ENCODE peak calls at places on chromosomes 16 and 17, in six cellular contexts. M, F, Z, L, I and S are unnamed samples.
A peak's percentile ranks its signal among the peaks of the same experiment; 100 is the strongest.

GRCh38 chr16:66508261-66508913 is 41.5 kb downstream of the TK2 start:
- DNase-seq in L (no peak), Z (peak; percentile 11), M (peak; percentile 72), I (no peak), F (no peak), S (peak; percentile 80)

GRCh38 chr17:67121317-67121887 is 77.0 kb downstream of the CACNG1 start:
- DNase-seq in F (no peak), Z (no peak), I (peak; percentile 13), M (no peak), L (no peak), S (no peak)

GRCh38 chr17:42365136-42365535 is 23.1 kb downstream of the STAT3 start:
- DNase-seq in I (no peak), F (peak; percentile 96), Z (no peak), L (no peak), M (peak; percentile 78), S (no peak)

GRCh38 chr16:77499373-77500285 is 64.8 kb upstream of the ADAMTS18 start:
- DNase-seq in L (no peak), I (peak; percentile 29), Z (peak; percentile 14), F (peak; percentile 60), M (peak; percentile 71), S (peak; percentile 48)

GRCh38 chr16:84800118-84800517 is 19.7 kb upstream of the CRISPLD2 start:
- DNase-seq in I (no peak), F (no peak), L (no peak), M (no peak), Z (no peak), S (no peak)

GRCh38 chr17:59121901-59122480 is 15.3 kb upstream of the TRIM37 start:
- DNase-seq in L (no peak), Z (no peak), I (no peak), M (no peak), F (no peak), S (peak; percentile 71)

GRCh38 chr17:28963212-28963611 is 11.9 kb upstream of the PHF12 start:
- DNase-seq in I (no peak), F (no peak), M (peak; percentile 27), L (peak; percentile 11), Z (no peak), S (no peak)

GRCh38 chr17:64004903-64005733 is 7.0 kb downstream of the PRR29 start:
- DNase-seq in M (no peak), L (no peak), Z (no peak), I (no peak), F (no peak), S (no peak)

GRCh38 chr17:41906465-41907184 is 12.1 kb downstream of the ACLY start:
- DNase-seq in F (no peak), Z (no peak), I (no peak), M (peak; percentile 45), L (no peak), S (no peak)

GRCh38 chr16:20916289-20916688 is 15.7 kb downstream of the LYRM1 start:
- DNase-seq in M (no peak), F (no peak), Z (no peak), L (no peak), I (no peak), S (no peak)

GRCh38 chr16:67470314-67470713 is 10.6 kb downstream of the ATP6V0D1 start:
- DNase-seq in I (peak; percentile 89), Z (peak; percentile 99), F (no peak), M (no peak), L (peak; percentile 89), S (no peak)

GRCh38 chr17:49121696-49122292 is 10.8 kb upstream of the B4GALNT2 start:
- DNase-seq in Z (no peak), F (no peak), M (no peak), L (no peak), I (no peak), S (no peak)

GRCh38 chr16:4870138-4870671 is 22.9 kb downstream of the UBN1 start:
- DNase-seq in L (peak; percentile 87), Z (peak; percentile 56), M (no peak), F (no peak), I (no peak), S (no peak)

GRCh38 chr17:49715717-49716279 is 8.0 kb upstream of the SLC35B1 start:
- DNase-seq in I (no peak), M (no peak), F (no peak), L (no peak), Z (no peak), S (no peak)

GRCh38 chr17:39800540-39800939 is 62.8 kb downstream of the GRB7 start:
- DNase-seq in F (no peak), L (no peak), M (no peak), Z (no peak), I (no peak), S (no peak)

GRCh38 chr16:72493681-72494415 is 321.9 kb upstream of the PMFBP1 start:
- DNase-seq in F (peak; percentile 48), Z (no peak), I (no peak), L (no peak), M (peak; percentile 42), S (no peak)

GRCh38 chr17:43917348-43918025 is 10.2 kb upstream of the MPP2 start:
- DNase-seq in I (peak; percentile 34), F (peak; percentile 52), L (peak; percentile 76), Z (no peak), M (peak; percentile 42), S (no peak)

GRCh38 chr17:58112970-58113631 is 29.9 kb downstream of the DYNLL2 start:
- DNase-seq in L (peak; percentile 75), M (peak; percentile 75), F (peak; percentile 74), I (peak; percentile 77), Z (peak; percentile 62), S (peak; percentile 5)

GRCh38 chr16:70375636-70376611 is 29.2 kb downstream of the DDX19A start:
- DNase-seq in F (no peak), I (no peak), M (no peak), Z (peak; percentile 45), L (no peak), S (no peak)

GRCh38 chr16:27462846-27463682 is 61.1 kb downstream of the IL21R start:
- DNase-seq in M (no peak), I (no peak), F (no peak), Z (no peak), L (no peak), S (no peak)
- H3K4me3 ChIP-seq in M (no peak overlapping the region), I (no peak overlapping the region), F (no peak overlapping the region), Z (no peak overlapping the region), L (no peak overlapping the region), S (no peak overlapping the region)

GRCh38 chr16:53542283-53542682 is 39.3 kb upstream of the AKTIP start:
- DNase-seq in F (no peak), L (no peak), M (no peak), Z (no peak), I (no peak), S (no peak)
- TF ChIP-seq CTCF in F (no peak), L (no peak), M (no peak), Z (no peak), I (no peak), S (no peak)

DNA sequence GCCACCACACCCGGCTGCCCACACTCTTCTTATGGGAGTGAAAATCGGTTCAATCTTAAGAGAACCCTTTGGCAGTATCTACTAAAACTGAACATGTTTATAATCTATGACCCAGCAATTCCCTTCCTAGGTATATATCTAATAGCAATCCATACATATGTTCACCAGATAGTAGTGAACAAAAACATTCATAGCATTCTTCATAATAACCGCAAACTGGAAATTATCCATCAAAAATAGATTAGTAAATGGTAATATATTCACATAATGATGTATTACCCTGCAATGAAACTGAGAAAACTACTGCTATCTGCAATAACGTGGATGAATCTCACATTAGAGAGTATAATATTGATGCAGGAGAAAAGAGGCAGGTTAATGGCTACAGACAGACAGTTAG is 23.1 kb downstream of the COPRS start:
- DNase-seq in L (no peak), M (no peak), F (no peak), I (no peak), Z (no peak), S (no peak)
- H3K4me3 ChIP-seq in L (no peak overlapping the region), M (no peak overlapping the region), F (no peak overlapping the region), I (no peak overlapping the region), Z (no peak overlapping the region), S (no peak overlapping the region)

GRCh38 chr16:86403541-86404163 is 106.7 kb upstream of the FOXF1 start:
- DNase-seq in L (no peak), I (no peak), Z (no peak), M (peak; percentile 29), F (no peak), S (no peak)
- TF ChIP-seq CTCF in L (no peak), I (no peak), Z (no peak), M (no peak), F (peak; percentile 13), S (no peak)

GRCh38 chr16:68643847-68644246 is 1.3 kb upstream of the CDH3 start:
- DNase-seq in F (no peak), L (no peak), Z (no peak), I (no peak), M (no peak), S (no peak)

GRCh38 chr16:68642047-68642435 is 3.1 kb upstream of the CDH3 start:
- DNase-seq in I (no peak), F (no peak), L (no peak), Z (no peak), M (no peak), S (no peak)

GRCh38 chr16:68640972-68641371 is 4.1 kb upstream of the CDH3 start:
- DNase-seq in Z (no peak), I (no peak), M (peak; percentile 44), F (peak; percentile 48), L (no peak), S (no peak)

GRCh38 chr16:68643227-68643626 is 1.9 kb upstream of the CDH3 start:
- DNase-seq in F (no peak), L (no peak), M (no peak), Z (no peak), I (no peak), S (no peak)

DNA sequence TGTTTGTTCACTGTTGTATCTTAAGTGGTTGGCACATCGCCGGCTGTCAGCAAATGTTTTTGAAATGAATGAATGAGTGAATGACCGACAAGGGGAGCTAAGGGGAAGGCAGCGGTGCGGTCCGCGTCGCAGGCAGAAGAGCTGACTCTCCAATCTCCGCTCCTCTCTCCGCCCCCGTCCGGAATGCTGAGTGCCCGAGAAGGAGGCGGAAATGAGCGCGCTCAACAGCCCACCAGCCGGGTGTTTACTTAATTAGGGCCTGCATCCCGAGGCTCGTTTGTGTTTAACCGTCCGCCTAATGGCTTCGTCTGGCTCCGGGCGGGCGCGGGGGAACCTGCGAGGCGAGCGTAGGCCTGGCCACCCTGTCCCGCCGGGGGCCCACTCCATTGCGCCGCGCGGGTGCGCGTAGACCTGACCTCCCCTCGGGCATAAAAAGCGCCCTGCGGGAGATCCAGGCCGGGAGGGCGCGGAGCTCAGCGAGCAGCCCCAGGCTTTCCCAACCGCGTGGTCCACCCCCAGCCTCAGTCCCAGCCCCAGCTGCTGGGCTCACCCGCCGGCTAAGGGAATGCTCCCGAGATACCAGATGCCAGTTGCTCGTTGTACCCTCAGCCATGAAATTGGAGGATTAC is 2.6 kb upstream of the CDH3 start:
- DNase-seq in M (no peak), I (no peak), F (peak; percentile 23), L (peak; percentile 84), Z (no peak), S (no peak)
- H3K4me3 ChIP-seq in M (no peak overlapping the region), I (peak overlapping the region; percentile 8), F (peak overlapping the region; percentile 35), L (peak overlapping the region; percentile 21), Z (no peak overlapping the region), S (peak overlapping the region; percentile 6)

GRCh38 chr16:3715430-3715829 is 1.9 kb downstream of the TRAP1 start:
- DNase-seq in Z (no peak), F (no peak), I (no peak), L (no peak), M (no peak), S (no peak)
- TF ChIP-seq CTCF in Z (no peak), F (no peak), I (no peak), L (no peak), M (no peak), S (no peak)

GRCh38 chr17:17416007-17416399 is 60.8 kb upstream of the MED9 start:
- DNase-seq in I (no peak), Z (peak; percentile 34), L (no peak), M (peak; percentile 91), F (peak; percentile 86), S (no peak)
- H3K4me3 ChIP-seq in I (no peak overlapping the region), Z (no peak overlapping the region), L (no peak overlapping the region), M (no peak overlapping the region), F (no peak overlapping the region), S (no peak overlapping the region)